ENCODE peak calls at places on chromosomes 2 and 18, in five cellular contexts. M, R, F, L and C are unnamed samples.

GRCh38 chr2:10283106-10284062 is 19.3 kb upstream of the HPCAL1 start:
- DNase-seq in F (peak; percentile 45), R (no peak), L (no peak), M (peak; percentile 84), C (no peak)

GRCh38 chr2:161352718-161353117 is 44.5 kb downstream of the PSMD14 start:
- DNase-seq in F (no peak), R (no peak), L (no peak), M (no peak), C (no peak)

GRCh38 chr18:12811191-12811950 is 72.7 kb downstream of the PTPN2 start:
- DNase-seq in R (no peak), F (no peak), M (no peak), L (no peak), C (no peak)

GRCh38 chr2:129301431-129301913 is 678.0 kb upstream of the RAB6C start:
- DNase-seq in L (no peak), R (no peak), F (no peak), M (no peak), C (no peak)

GRCh38 chr18:27921904-27922541 is 254.9 kb downstream of the CDH2 start:
- DNase-seq in F (peak; percentile 10), M (no peak), R (no peak), L (no peak), C (peak; percentile 23)

GRCh38 chr18:75132931-75133525 is 75.9 kb downstream of the PTGR3 start:
- DNase-seq in F (no peak), R (no peak), L (peak; percentile 14), M (no peak), C (no peak)

GRCh38 chr2:101704046-101704466 is 6.5 kb downstream of the MAP4K4 start:
- DNase-seq in L (no peak), M (no peak), R (no peak), F (no peak), C (no peak)

GRCh38 chr2:11829324-11829946 is 83.0 kb downstream of the LPIN1 start:
- DNase-seq in M (peak; percentile 58), L (peak; percentile 65), F (peak; percentile 85), R (peak; percentile 51), C (peak; percentile 87)

GRCh38 chr2:9715238-9715637 is 84.4 kb upstream of the YWHAQ start:
- DNase-seq in F (no peak), L (no peak), M (no peak), R (no peak), C (no peak)

GRCh38 chr2:29753676-29754444 is 167.5 kb downstream of the ALK start:
- DNase-seq in F (no peak), R (no peak), L (no peak), M (no peak), C (no peak)

GRCh38 chr2:46487667-46488333 is 8.4 kb downstream of the TMEM247 start:
- DNase-seq in L (no peak), R (no peak), M (peak; percentile 64), F (no peak), C (peak; percentile 14)

GRCh38 chr2:108316194-108316880 is 27.6 kb downstream of the SULT1C2 start:
- DNase-seq in M (no peak), R (no peak), F (no peak), L (peak; percentile 65), C (peak; percentile 34)

GRCh38 chr2:219131327-219131726 is 29.3 kb downstream of the NHEJ1 start:
- DNase-seq in F (peak; percentile 36), M (no peak), L (no peak), R (no peak), C (no peak)

GRCh38 chr2:29923110-29923721 is 1.8 kb upstream of the ALK start:
- DNase-seq in L (peak; percentile 58), M (peak; percentile 68), F (peak; percentile 68), R (no peak), C (peak; percentile 87)

GRCh38 chr18:10417679-10418078 is 36.8 kb upstream of the APCDD1 start:
- DNase-seq in L (no peak), F (no peak), M (no peak), R (no peak), C (no peak)

GRCh38 chr2:102061962-102062795 is 70.4 kb downstream of the IL1R2 start:
- DNase-seq in M (no peak), R (no peak), F (no peak), L (no peak), C (no peak)

GRCh38 chr2:190524928-190525327 is 9.6 kb downstream of the NEMP2 start:
- DNase-seq in F (no peak), M (no peak), R (no peak), L (no peak), C (no peak)

GRCh38 chr2:110993557-110994231 is 127.0 kb upstream of the BCL2L11 start:
- DNase-seq in M (no peak), R (no peak), F (no peak), L (no peak), C (no peak)

GRCh38 chr2:96875498-96876035 is 5.7 kb upstream of the SEMA4C start:
- DNase-seq in R (no peak), F (peak; percentile 27), M (no peak), L (no peak), C (peak; percentile 63)

GRCh38 chr2:219000569-219000960 is 7.3 kb upstream of the CRYBA2 start:
- DNase-seq in M (no peak), F (no peak), R (no peak), L (no peak), C (no peak)

GRCh38 chr2:205372141-205372540 is 310.2 kb upstream of the NRP2 start:
- DNase-seq in F (no peak), L (no peak), M (no peak), R (no peak), C (no peak)

GRCh38 chr18:74351354-74351753 is 35.7 kb downstream of the C18orf63 start:
- DNase-seq in L (no peak), F (no peak), R (no peak), M (no peak), C (no peak)

GRCh38 chr18:23155537-23155936 is 20.3 kb downstream of the CABLES1 start:
- DNase-seq in R (no peak), L (no peak), M (no peak), F (no peak), C (no peak)

GRCh38 chr2:42547446-42548295 is 20.8 kb upstream of the MTA3 start:
- DNase-seq in R (no peak), M (no peak), L (no peak), F (no peak), C (no peak)

GRCh38 chr18:47260138-47260923 is 8.9 kb upstream of the SKOR2 start:
- DNase-seq in F (peak; percentile 5), M (peak; percentile 36), R (no peak), L (peak; percentile 95), C (peak; percentile 94)

GRCh38 chr2:215431778-215432758 is 3.8 kb downstream of the FN1 start:
- DNase-seq in F (no peak), M (no peak), L (no peak), R (no peak), C (no peak)

GRCh38 chr2:88350641-88351601 is 101.6 kb downstream of the FOXI3 start:
- DNase-seq in R (no peak), M (peak; percentile 73), L (peak; percentile 96), F (peak; percentile 27), C (peak; percentile 93)

GRCh38 chr2:217902281-217903141 is 100.3 kb downstream of the TNS1 start:
- DNase-seq in R (no peak), M (peak; percentile 38), L (no peak), F (peak; percentile 100), C (no peak)

GRCh38 chr2:163553601-163554000 is 182.2 kb downstream of the FIGN start:
- DNase-seq in R (no peak), L (no peak), F (no peak), M (no peak), C (no peak)

GRCh38 chr18:37869051-37869450 is 303.5 kb upstream of the CELF4 start:
- DNase-seq in M (no peak), F (no peak), L (no peak), R (no peak), C (no peak)

GRCh38 chr2:81853331-81853730 is 1548.8 kb upstream of the LRRTM1 start:
- DNase-seq in M (no peak), R (no peak), F (no peak), L (no peak), C (no peak)

GRCh38 chr2:98148968-98149697 is 62.2 kb downstream of the VWA3B start:
- DNase-seq in L (no peak), F (peak; percentile 71), R (no peak), M (no peak), C (peak; percentile 56)

GRCh38 chr18:13555192-13555591 is 171.2 kb downstream of the FAM210A start:
- DNase-seq in M (no peak), L (no peak), F (no peak), R (no peak), C (no peak)

GRCh38 chr2:216139884-216140283 is 30.7 kb downstream of the XRCC5 start:
- DNase-seq in R (no peak), L (no peak), F (peak; percentile 61), M (peak; percentile 27), C (peak; percentile 64)

GRCh38 chr2:172270278-172271079 is 156.9 kb upstream of the ITGA6 start:
- DNase-seq in L (peak; percentile 66), M (no peak), R (no peak), F (peak; percentile 50), C (peak; percentile 49)

GRCh38 chr2:165114345-165114943 is 89.4 kb downstream of the SCN3A start:
- DNase-seq in R (no peak), M (no peak), F (peak; percentile 11), L (no peak), C (no peak)

GRCh38 chr2:112643488-112643887 is 2.3 kb upstream of the SLC20A1 start:
- DNase-seq in R (no peak), F (no peak), L (no peak), M (no peak), C (no peak)

GRCh38 chr2:74091391-74091790 is 56.3 kb downstream of the BOLA3 start:
- DNase-seq in R (no peak), L (peak; percentile 38), F (no peak), M (no peak), C (no peak)
- TF ChIP-seq CREB1 in R (no peak), L (no peak), F (no peak), M (no peak), C (no peak)

GRCh38 chr2:201831469-201831868 is 25.1 kb downstream of the CDK15 start:
- DNase-seq in F (no peak), R (no peak), M (no peak), L (no peak), C (no peak)
- H3K4me2 ChIP-seq in F (no peak overlapping the region), R (no peak overlapping the region), M (no peak overlapping the region), L (no peak overlapping the region), C (no peak overlapping the region)

DNA sequence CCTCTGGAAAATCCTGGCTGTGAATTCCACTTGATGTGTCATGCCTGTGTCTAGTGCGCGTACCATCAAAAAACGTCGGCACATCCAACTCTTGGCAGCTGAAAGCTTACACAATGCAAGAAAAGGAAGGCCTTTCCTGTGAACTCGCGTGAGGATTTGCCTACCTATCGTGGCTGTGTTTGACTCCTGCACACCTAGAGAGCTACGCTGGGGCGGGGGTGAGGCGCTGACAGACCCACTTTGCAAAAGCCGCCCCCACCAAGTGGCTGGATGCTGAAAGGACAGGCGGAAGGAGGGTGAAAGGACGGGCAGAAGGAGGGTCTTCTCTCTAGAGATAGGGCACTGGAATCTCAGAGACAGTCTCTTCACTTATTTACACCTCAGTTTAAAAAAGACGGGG is 270.1 kb downstream of the EIPR1 start:
- DNase-seq in R (no peak), L (peak; percentile 50), F (no peak), M (peak; percentile 12), C (peak; percentile 36)
- TF ChIP-seq CREB1 in R (no peak), L (no peak), F (no peak), M (no peak), C (no peak)

DNA sequence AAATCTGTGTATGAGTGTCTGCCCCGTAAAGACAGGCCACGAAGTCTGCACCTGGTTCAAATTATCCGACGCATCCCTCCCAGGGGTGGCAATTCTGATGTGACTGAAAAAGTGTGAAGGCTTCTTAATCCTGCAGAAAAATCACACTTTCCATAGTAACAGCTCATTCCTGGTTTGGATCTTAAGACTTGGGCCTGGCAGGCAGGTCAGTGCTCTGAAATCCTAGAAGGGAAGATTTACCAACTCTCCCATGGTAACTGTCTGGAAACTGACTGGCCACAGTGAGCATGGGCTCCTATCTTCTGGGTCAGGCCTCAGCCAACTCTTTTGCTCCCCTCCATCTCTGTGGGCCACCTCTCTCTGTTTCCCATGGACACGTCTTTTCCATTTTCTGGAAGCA is 86.8 kb downstream of the ACAA2 start:
- DNase-seq in R (no peak), F (no peak), M (no peak), L (no peak), C (no peak)
- H3K4me2 ChIP-seq in R (no peak overlapping the region), F (no peak overlapping the region), M (no peak overlapping the region), L (no peak overlapping the region), C (no peak overlapping the region)